ENCODE peak calls at places on chromosomes 7 and 10, in nine cellular contexts. G is heart right ventricle, F is stomach, H is hepatocyte, S is osteoblast, Q is lower lobe of right lung, T is fibroblast of lung, I is upper lobe of right lung, J is H1. R is an unnamed sample.
A peak's percentile ranks its signal among the peaks of the same experiment; 100 is the strongest.

GRCh38 chr7:81768951-81769778 is 682 bp downstream of the HGF start:
- DNase-seq in G (no peak), F (no peak), H (no peak), S (no peak), Q (no peak), T (no peak), I (no peak), J (no peak), R (no peak)

GRCh38 chr10:103542764-103543616 is 49.5 kb downstream of the NEURL1 start:
- DNase-seq in G (no peak), F (peak; percentile 40), H (peak; percentile 59), S (no peak), Q (no peak), T (peak; percentile 48), I (peak; percentile 59), J (no peak), R (no peak)

GRCh38 chr10:101694674-101695403 is at the start of gene FBXW4:
- DNase-seq in G (peak; percentile 61), F (peak; percentile 68), H (peak; percentile 79), S (peak; percentile 89), Q (peak; percentile 77), T (peak; percentile 48), I (peak; percentile 88), J (no peak), R (peak; percentile 57)

GRCh38 chr7:124351950-124352349 is 319.1 kb upstream of the TMEM229A start:
- DNase-seq in G (peak; percentile 11), F (no peak), H (no peak), S (no peak), Q (no peak), T (no peak), I (no peak), J (no peak), R (peak; percentile 22)

GRCh38 chr10:117805191-117805590 is 241.6 kb downstream of the RAB11FIP2 start:
- DNase-seq in G (no peak), F (no peak), H (no peak), S (no peak), Q (no peak), T (no peak), I (no peak), J (no peak), R (no peak)

GRCh38 chr10:79084012-79084971 is 15.5 kb downstream of the ZMIZ1 start:
- DNase-seq in G (peak; percentile 94), F (peak; percentile 93), H (peak; percentile 82), S (peak; percentile 91), Q (peak; percentile 96), T (peak; percentile 89), I (peak; percentile 95), J (no peak), R (peak; percentile 97)

GRCh38 chr10:79129361-79129997 is 60.7 kb downstream of the ZMIZ1 start:
- DNase-seq in G (no peak), F (no peak), H (peak; percentile 61), S (peak; percentile 93), Q (no peak), T (peak; percentile 58), I (no peak), J (peak; percentile 49), R (no peak)

GRCh38 chr10:97046426-97047072 is 139.2 kb downstream of the SLIT1 start:
- DNase-seq in G (no peak), F (no peak), H (no peak), S (peak; percentile 9), Q (no peak), T (no peak), I (no peak), J (no peak), R (no peak)

GRCh38 chr10:50988792-50989191 is 85.5 kb upstream of the PRKG1 start:
- DNase-seq in G (no peak), F (no peak), H (peak; percentile 13), S (peak; percentile 59), Q (no peak), T (peak; percentile 69), I (no peak), J (no peak), R (no peak)
- H3K27ac ChIP-seq in G (peak overlapping the region; percentile 41), F (no peak overlapping the region), H (no peak overlapping the region), S (no peak overlapping the region), Q (no peak overlapping the region), T (no peak overlapping the region), I (peak overlapping the region; percentile 14), J (no peak overlapping the region), R (no peak overlapping the region)

GRCh38 chr10:123154092-123154942 is at the start of gene BUB3:
- DNase-seq in G (peak; percentile 96), F (peak; percentile 98), H (peak; percentile 99), S (peak; percentile 100), Q (peak; percentile 99), T (peak; percentile 99), I (peak; percentile 98), J (peak; percentile 99), R (peak; percentile 99)
- TF ChIP-seq CTCF in G (peak; percentile 51), F (peak; percentile 10), H (no peak), S (no peak), Q (no peak), T (peak; percentile 28), I (peak; percentile 8), J (no peak), R (no peak)

DNA sequence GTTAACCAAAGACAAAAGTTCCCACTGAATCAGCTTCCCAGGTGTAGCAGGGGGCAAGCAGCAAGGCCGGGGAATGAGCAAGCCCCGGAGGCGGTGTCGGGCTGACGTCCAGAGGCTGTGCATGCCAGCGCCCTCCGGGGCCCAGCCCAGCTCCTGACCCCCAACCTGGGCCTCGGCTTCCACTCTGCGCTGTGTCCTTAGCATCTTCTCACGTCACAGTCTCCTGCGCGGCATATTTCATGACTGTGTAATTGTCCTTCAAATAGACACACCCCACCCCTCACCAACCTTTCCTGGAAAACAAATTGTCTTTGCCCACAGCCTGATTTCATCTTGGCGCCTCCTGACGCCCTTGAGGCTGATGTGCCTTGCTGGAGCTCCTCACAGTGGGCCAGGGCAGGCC is 133.5 kb downstream of the RGS10 start:
- DNase-seq in G (no peak), F (no peak), H (no peak), S (no peak), Q (no peak), T (peak; percentile 50), I (no peak), J (no peak), R (no peak)
- H3K27ac ChIP-seq in G (peak overlapping the region; percentile 65), F (peak overlapping the region; percentile 45), H (no peak overlapping the region), S (no peak overlapping the region), Q (peak overlapping the region; percentile 25), T (peak overlapping the region; percentile 92), I (peak overlapping the region; percentile 69), J (no peak overlapping the region), R (no peak overlapping the region)

GRCh38 chr7:20328692-20329091 is 2.0 kb upstream of the ITGB8 start:
- DNase-seq in G (no peak), F (no peak), H (no peak), S (no peak), Q (no peak), T (no peak), I (no peak), J (no peak), R (no peak)

GRCh38 chr7:20328027-20328426 is 2.7 kb upstream of the ITGB8 start:
- DNase-seq in G (no peak), F (no peak), H (no peak), S (no peak), Q (no peak), T (no peak), I (no peak), J (no peak), R (no peak)

GRCh38 chr7:20330176-20330796 is 414 bp upstream of the ITGB8 start:
- DNase-seq in G (peak; percentile 78), F (peak; percentile 81), H (peak; percentile 95), S (peak; percentile 96), Q (peak; percentile 93), T (peak; percentile 90), I (peak; percentile 94), J (no peak), R (peak; percentile 90)

GRCh38 chr7:20330797-20331230 is at the start of gene ITGB8:
- DNase-seq in G (peak; percentile 24), F (peak; percentile 37), H (no peak), S (peak; percentile 91), Q (peak; percentile 56), T (no peak), I (no peak), J (no peak), R (no peak)

GRCh38 chr7:20329389-20330175 is 1.1 kb upstream of the ITGB8 start:
- DNase-seq in G (peak; percentile 31), F (peak; percentile 59), H (peak; percentile 86), S (peak; percentile 84), Q (peak; percentile 75), T (peak; percentile 75), I (peak; percentile 74), J (no peak), R (peak; percentile 79)
- TF ChIP-seq CTCF in G (peak; percentile 33), F (no peak), H (peak; percentile 32), S (peak; percentile 31), Q (peak; percentile 19), T (peak; percentile 50), I (peak; percentile 34), J (peak; percentile 56), R (no peak)

GRCh38 chr10:16986406-16987128 is 143.0 kb downstream of the CUBN start:
- DNase-seq in G (no peak), F (no peak), H (no peak), S (peak; percentile 85), Q (no peak), T (peak; percentile 60), I (no peak), J (no peak), R (no peak)
- H3K27ac ChIP-seq in G (peak overlapping the region; percentile 56), F (peak overlapping the region; percentile 41), H (peak overlapping the region; percentile 77), S (peak overlapping the region; percentile 95), Q (peak overlapping the region; percentile 73), T (peak overlapping the region; percentile 93), I (peak overlapping the region; percentile 47), J (no peak overlapping the region), R (no peak overlapping the region)

DNA sequence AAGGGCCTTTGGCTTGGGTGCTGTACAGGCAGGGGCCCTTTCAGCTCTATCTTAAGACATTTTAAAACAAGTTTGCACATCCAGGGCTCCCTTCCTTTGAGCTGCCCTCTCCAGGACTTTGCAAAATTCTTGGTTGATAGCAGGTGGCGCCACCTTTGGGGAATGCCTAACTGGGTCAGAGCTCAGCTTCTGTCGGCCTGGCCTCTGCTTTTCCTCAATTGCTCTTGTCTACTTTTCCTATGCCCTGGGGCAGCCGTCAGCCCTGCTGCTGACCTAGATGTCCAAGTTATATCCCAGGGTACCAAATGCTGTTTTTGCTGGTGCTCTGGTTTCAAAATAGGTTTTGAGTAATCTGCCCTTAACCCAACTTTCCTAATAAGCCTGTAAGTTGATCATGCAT is 65.8 kb downstream of the APBB1IP start:
- DNase-seq in G (no peak), F (no peak), H (no peak), S (no peak), Q (no peak), T (no peak), I (no peak), J (no peak), R (no peak)
- TF ChIP-seq CTCF in G (no peak), F (no peak), H (no peak), S (peak; percentile 22), Q (no peak), T (no peak), I (no peak), J (peak; percentile 57), R (no peak)

GRCh38 chr10:125124114-125124486 is 36.3 kb downstream of the CTBP2 start:
- DNase-seq in G (no peak), F (no peak), H (no peak), S (no peak), Q (no peak), T (no peak), I (no peak), J (no peak), R (no peak)
- H3K27ac ChIP-seq in G (peak overlapping the region; percentile 77), F (peak overlapping the region; percentile 78), H (no peak overlapping the region), S (peak overlapping the region; percentile 92), Q (peak overlapping the region; percentile 78), T (peak overlapping the region; percentile 83), I (peak overlapping the region; percentile 58), J (peak overlapping the region; percentile 36), R (peak overlapping the region; percentile 96)

GRCh38 chr10:83603708-83604107 is 535.6 kb upstream of the GHITM start:
- DNase-seq in G (no peak), F (no peak), H (no peak), S (no peak), Q (no peak), T (peak; percentile 2), I (no peak), J (no peak), R (no peak)
- TF ChIP-seq CTCF in G (no peak), F (no peak), H (no peak), S (no peak), Q (no peak), T (no peak), I (no peak), J (no peak), R (no peak)

R was measured in body of pancreas.